ENCODE peak calls at places on chromosomes 13 and 19, in nine cellular contexts. F, S, L, X, N, Q, O, A and C are unnamed samples.

GRCh38 chr13:93262729-93263128 is 36.1 kb downstream of the GPC6 start:
- DNase-seq in S (no peak), Q (peak), F (no peak), L (peak), A (no peak), O (no peak), X (no peak), N (no peak), C (peak)

GRCh38 chr13:27137759-27138158 is 33.9 kb downstream of the USP12 start:
- DNase-seq in X (no peak), O (no peak), Q (no peak), L (no peak), F (no peak), S (peak), A (no peak), N (no peak), C (no peak)

GRCh38 chr13:33434676-33435075 is 149.1 kb upstream of the STARD13 start:
- DNase-seq in Q (no peak), A (no peak), S (no peak), F (no peak), X (no peak), N (no peak), O (no peak), L (no peak), C (no peak)

GRCh38 chr19:52170863-52171320 is 529 bp downstream of the ZNF836 start:
- DNase-seq in N (peak), S (peak), F (peak), L (no peak), A (no peak), O (no peak), X (peak), Q (no peak), C (no peak)

GRCh38 chr19:47047272-47047930 is 1.0 kb downstream of the TMEM160 start:
- DNase-seq in L (no peak), O (no peak), A (no peak), F (no peak), N (no peak), S (no peak), Q (no peak), X (no peak), C (no peak)

GRCh38 chr19:33462112-33462726 is 59.4 kb downstream of the PEPD start:
- DNase-seq in N (no peak), X (no peak), A (no peak), L (no peak), O (no peak), F (peak), Q (no peak), S (no peak), C (no peak)

GRCh38 chr13:114108141-114108761 is 24.2 kb downstream of the RASA3 start:
- DNase-seq in L (no peak), A (no peak), N (no peak), Q (no peak), F (peak), X (peak), O (no peak), S (no peak), C (no peak)

GRCh38 chr19:46000497-46001246 is 5.4 kb downstream of the CCDC61 start:
- DNase-seq in S (peak), A (no peak), L (no peak), O (no peak), Q (no peak), N (no peak), F (peak), X (no peak), C (no peak)

GRCh38 chr13:33971305-33971819 is 153.4 kb downstream of the RFC3 start:
- DNase-seq in F (no peak), O (no peak), S (no peak), A (no peak), X (no peak), Q (no peak), N (no peak), L (no peak), C (no peak)

GRCh38 chr19:45498411-45499195 is at the start of gene PPM1N:
- DNase-seq in X (no peak), O (no peak), N (no peak), F (no peak), L (no peak), Q (no peak), S (no peak), A (no peak), C (no peak)

GRCh38 chr13:42985312-42986175 is 6.5 kb downstream of the EPSTI1 start:
- DNase-seq in S (no peak), F (no peak), N (no peak), L (peak), O (no peak), Q (no peak), X (peak), A (no peak), C (no peak)

GRCh38 chr13:106917024-106917491 is 349.1 kb upstream of the ARGLU1 start:
- DNase-seq in S (peak), N (peak), L (no peak), Q (peak), X (peak), A (no peak), O (no peak), F (no peak), C (no peak)

DNA sequence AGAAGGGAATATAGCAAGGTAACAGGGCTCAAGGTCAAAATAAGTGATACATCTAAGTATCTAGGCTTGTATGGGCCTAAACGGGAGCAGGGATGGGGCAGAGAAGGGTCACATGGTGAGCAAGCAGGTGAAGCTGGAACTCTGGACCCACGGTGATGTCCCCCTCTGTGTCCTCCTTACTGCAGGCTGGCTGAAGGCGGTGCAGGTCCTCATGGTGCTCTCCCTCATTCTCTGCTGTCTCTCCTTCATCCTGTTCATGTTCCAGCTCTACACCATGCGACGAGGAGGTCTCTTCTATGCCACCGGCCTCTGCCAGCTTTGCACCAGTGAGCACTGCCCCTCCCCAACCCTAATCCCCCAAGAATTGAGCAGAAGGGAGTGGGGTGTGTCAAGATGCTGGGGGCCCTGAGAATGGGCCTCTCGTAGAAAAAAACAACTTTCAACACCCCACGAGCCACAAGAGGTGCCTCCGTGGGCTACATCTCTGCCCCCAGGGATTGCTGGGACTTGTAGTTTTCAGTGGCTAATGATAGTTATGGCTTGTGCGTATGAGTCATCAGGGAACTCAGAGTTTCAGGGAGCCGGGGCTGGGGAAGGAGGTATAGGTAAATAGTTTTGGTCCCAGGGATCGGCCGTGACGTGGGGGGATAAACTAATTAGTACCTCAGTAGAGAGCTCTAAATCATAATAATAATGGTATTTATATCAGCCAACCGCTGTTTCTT is 4.0 kb downstream of the EMP3 start:
- DNase-seq in N (no peak), Q (peak), F (no peak), A (no peak), O (no peak), L (peak), S (no peak), X (peak), C (peak)
- H3K4me3 ChIP-seq in N (peak), Q (no peak), F (peak), A (no peak), O (peak), L (no peak), S (peak), X (no peak), C (no peak)

GRCh38 chr13:24016046-24016445 is 118.7 kb upstream of the C1QTNF9B start:
- DNase-seq in L (no peak), O (no peak), A (no peak), N (no peak), X (no peak), F (no peak), S (no peak), Q (no peak), C (no peak)

GRCh38 chr13:24011266-24011665 is 114.0 kb upstream of the C1QTNF9B start:
- DNase-seq in A (no peak), L (no peak), Q (no peak), O (no peak), S (no peak), X (no peak), F (no peak), N (no peak), C (no peak)

GRCh38 chr13:24008679-24009078 is 111.4 kb upstream of the C1QTNF9B start:
- DNase-seq in L (no peak), F (no peak), N (no peak), S (no peak), O (no peak), X (peak), Q (no peak), A (no peak), C (peak)

GRCh38 chr13:24013189-24013588 is 115.9 kb upstream of the C1QTNF9B start:
- DNase-seq in L (no peak), A (no peak), N (no peak), O (no peak), S (no peak), X (no peak), Q (no peak), F (no peak), C (no peak)

DNA sequence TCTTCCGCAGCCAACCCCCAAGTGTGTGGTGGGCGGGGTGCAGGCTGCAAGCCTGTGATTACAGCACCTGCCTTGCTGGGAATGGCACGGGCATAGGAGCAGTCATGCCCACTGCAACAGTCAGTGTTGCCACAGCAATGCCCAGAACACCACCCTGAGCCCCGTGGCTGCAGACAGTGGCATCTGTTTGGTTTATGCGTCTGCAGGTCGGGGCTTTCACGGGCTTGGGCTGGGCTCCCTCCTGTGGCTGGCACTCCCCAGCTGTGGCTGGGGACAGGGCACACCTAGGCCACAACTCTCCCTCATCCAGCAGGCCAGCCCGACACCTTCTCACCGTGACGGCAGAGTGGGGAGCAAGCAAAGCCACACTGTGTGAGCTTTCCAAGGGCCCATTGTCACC is 115.3 kb upstream of the C1QTNF9B start:
- DNase-seq in Q (no peak), A (no peak), F (no peak), N (no peak), S (no peak), X (no peak), O (no peak), L (no peak), C (no peak)
- TF ChIP-seq CTCF in Q (no peak), A (no peak), F (no peak), N (no peak), S (no peak), X (no peak), O (no peak), L (no peak), C (no peak)

GRCh38 chr13:102395939-102396338 is 5.9 kb downstream of the FGF14 start:
- DNase-seq in N (no peak), F (no peak), X (no peak), A (no peak), Q (no peak), S (no peak), O (no peak), L (no peak), C (no peak)
- H3K4me3 ChIP-seq in N (no peak), F (no peak), X (no peak), A (no peak), Q (no peak), S (no peak), O (no peak), L (no peak), C (no peak)

GRCh38 chr13:98436379-98436909 is 140.5 kb downstream of the STK24 start:
- DNase-seq in S (no peak), F (no peak), L (no peak), X (no peak), Q (no peak), O (no peak), N (no peak), A (no peak), C (no peak)
- TF ChIP-seq CTCF in S (no peak), F (no peak), L (no peak), X (no peak), Q (no peak), O (no peak), N (no peak), A (no peak), C (no peak)

GRCh38 chr13:79937311-79938243 is 403.3 kb downstream of the SPRY2 start:
- DNase-seq in S (no peak), O (no peak), L (no peak), Q (no peak), A (no peak), X (no peak), F (no peak), N (no peak), C (peak)
- H3K4me3 ChIP-seq in S (no peak), O (no peak), L (no peak), Q (no peak), A (no peak), X (no peak), F (no peak), N (no peak), C (no peak)